ENCODE peak calls at places on chromosomes 12 and 14, in five cellular contexts. U is astrocyte of the spinal cord, Y is colonic mucosa, D is stomach, M is AG09319. W is an unnamed sample.

GRCh38 chr14:86652512-86652911 is 1122.6 kb downstream of the FLRT2 start:
- DNase-seq in U (no peak), Y (no peak), D (no peak), M (no peak), W (no peak)

GRCh38 chr12:28415755-28416154 is 225.5 kb downstream of the CCDC91 start:
- DNase-seq in U (peak; percentile 80), Y (no peak), D (no peak), M (peak; percentile 49), W (peak; percentile 74)

GRCh38 chr12:70733385-70733784 is 96.2 kb upstream of the PTPRB start:
- DNase-seq in U (peak; percentile 73), Y (peak; percentile 41), D (no peak), M (peak; percentile 35), W (peak; percentile 64)

GRCh38 chr14:53517276-53517960 is 364.3 kb upstream of the DDHD1 start:
- DNase-seq in U (peak; percentile 75), Y (no peak), D (no peak), M (no peak), W (no peak)

GRCh38 chr12:128771681-128772080 is 52.1 kb downstream of the SLC15A4 start:
- DNase-seq in U (no peak), Y (no peak), D (no peak), M (no peak), W (peak; percentile 15)

GRCh38 chr12:96015672-96016071 is 19.5 kb upstream of the HAL start:
- DNase-seq in U (peak; percentile 25), Y (peak; percentile 22), D (peak; percentile 32), M (no peak), W (peak; percentile 37)

GRCh38 chr12:71071466-71072097 is 86.2 kb downstream of the TSPAN8 start:
- DNase-seq in U (no peak), Y (no peak), D (no peak), M (no peak), W (peak; percentile 72)

GRCh38 chr12:106084048-106084671 is 54.6 kb downstream of the NUAK1 start:
- DNase-seq in U (peak; percentile 97), Y (no peak), D (no peak), M (no peak), W (peak; percentile 55)

GRCh38 chr14:33073023-33073422 is 134.3 kb downstream of the NPAS3 start:
- DNase-seq in U (no peak), Y (no peak), D (no peak), M (no peak), W (no peak)

GRCh38 chr14:64279719-64280668 is 14.2 kb downstream of the ESR2 start:
- DNase-seq in U (no peak), Y (no peak), D (peak; percentile 28), M (no peak), W (no peak)

GRCh38 chr12:88944403-88944802 is 364.1 kb upstream of the KITLG start:
- DNase-seq in U (peak; percentile 47), Y (no peak), D (no peak), M (no peak), W (peak; percentile 57)

GRCh38 chr12:17326649-17327048 is 720.7 kb upstream of the LMO3 start:
- DNase-seq in U (no peak), Y (no peak), D (no peak), M (no peak), W (no peak)

GRCh38 chr14:87108726-87109125 is 884.3 kb downstream of the GALC start:
- DNase-seq in U (peak; percentile 83), Y (no peak), D (no peak), M (peak; percentile 2), W (peak; percentile 75)

GRCh38 chr14:92531151-92531873 is 17.7 kb downstream of the RIN3 start:
- DNase-seq in U (no peak), Y (no peak), D (no peak), M (no peak), W (no peak)

GRCh38 chr12:71441836-71442566 is 2.4 kb downstream of the LGR5 start:
- DNase-seq in U (no peak), Y (no peak), D (no peak), M (no peak), W (peak; percentile 8)

GRCh38 chr14:54916061-54916460 is 13.4 kb upstream of the GCH1 start:
- DNase-seq in U (no peak), Y (no peak), D (no peak), M (no peak), W (no peak)

GRCh38 chr14:103113774-103114173 is 9.5 kb upstream of the TNFAIP2 start:
- DNase-seq in U (no peak), Y (no peak), D (no peak), M (no peak), W (no peak)

GRCh38 chr14:38143651-38144505 is 63.8 kb upstream of the SSTR1 start:
- DNase-seq in U (peak; percentile 72), Y (no peak), D (no peak), M (peak; percentile 18), W (peak; percentile 70)

GRCh38 chr14:90419200-90419599 is 22.4 kb downstream of the CALM1 start:
- DNase-seq in U (peak; percentile 95), Y (peak; percentile 54), D (peak; percentile 74), M (peak; percentile 75), W (peak; percentile 92)

GRCh38 chr12:122830517-122831214 is 4.6 kb upstream of the HIP1R start:
- DNase-seq in U (peak; percentile 64), Y (peak; percentile 56), D (no peak), M (no peak), W (peak; percentile 95)

GRCh38 chr12:24937553-24938244 is 11.2 kb downstream of the BCAT1 start:
- DNase-seq in U (peak; percentile 46), Y (no peak), D (no peak), M (no peak), W (peak; percentile 19)

GRCh38 chr12:34604227-34604626 is 581.9 kb downstream of the ALG10 start:
- DNase-seq in U (no peak), Y (no peak), D (no peak), M (no peak), W (no peak)

GRCh38 chr14:100165376-100165775 is 5.9 kb upstream of the DEGS2 start:
- DNase-seq in U (no peak), Y (no peak), D (peak; percentile 72), M (no peak), W (peak; percentile 27)

DNA sequence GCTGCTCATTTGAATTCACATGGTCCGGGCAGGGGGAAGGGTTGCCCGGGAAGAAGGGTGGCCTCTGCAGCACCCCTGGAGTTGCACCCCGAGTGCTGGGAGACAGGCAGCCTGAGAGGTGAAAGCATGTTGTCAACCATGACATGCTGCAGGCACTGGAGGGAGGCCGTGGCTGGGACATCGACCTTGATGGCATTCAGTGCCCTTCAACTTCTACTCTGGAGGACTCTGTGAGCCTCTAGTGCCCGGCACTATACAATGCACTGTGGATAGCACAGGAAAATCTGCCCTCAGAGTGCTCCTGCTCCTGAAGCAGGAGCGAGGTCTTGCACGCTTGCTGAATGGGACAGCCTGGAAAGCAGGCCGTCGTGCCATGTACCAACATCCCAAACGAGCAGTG is 359.3 kb upstream of the FKBP4 start:
- DNase-seq in U (no peak), Y (no peak), D (no peak), M (no peak), W (no peak)
- TF ChIP-seq CTCF in U (no peak), Y (no peak), D (no peak), M (no peak), W (no peak)

GRCh38 chr12:7075931-7076330 is 15.4 kb downstream of the C1S start:
- DNase-seq in U (no peak), Y (no peak), D (no peak), M (peak; percentile 86), W (peak; percentile 90)

GRCh38 chr12:7075518-7075917 is 15.0 kb downstream of the C1S start:
- DNase-seq in U (no peak), Y (no peak), D (no peak), M (no peak), W (peak; percentile 47)

GRCh38 chr12:7079826-7080125 is 12.5 kb downstream of the C1R start:
- DNase-seq in U (peak; percentile 53), Y (no peak), D (no peak), M (no peak), W (peak; percentile 45)

GRCh38 chr12:7076493-7076892 is 15.8 kb downstream of the C1R start:
- DNase-seq in U (no peak), Y (no peak), D (no peak), M (no peak), W (no peak)

GRCh38 chr12:7078163-7078562 is 14.1 kb downstream of the C1R start:
- DNase-seq in U (no peak), Y (no peak), D (no peak), M (no peak), W (no peak)
- TF ChIP-seq CTCF in U (no peak), Y (no peak), D (no peak), M (no peak), W (no peak)

GRCh38 chr12:67394600-67394999 is 125.4 kb downstream of the CAND1 start:
- DNase-seq in U (peak; percentile 83), Y (no peak), D (no peak), M (peak; percentile 8), W (peak; percentile 67)
- TF ChIP-seq CTCF in U (peak; percentile 51), Y (no peak), D (no peak), M (peak; percentile 36), W (no peak)

GRCh38 chr14:20327005-20327869 is 5.8 kb downstream of the CCNB1IP1 start:
- DNase-seq in U (peak; percentile 74), Y (peak; percentile 33), D (no peak), M (peak; percentile 50), W (peak; percentile 43)
- TF ChIP-seq CTCF in U (peak; percentile 64), Y (peak; percentile 72), D (peak; percentile 45), M (peak; percentile 65), W (peak; percentile 50)

DNA sequence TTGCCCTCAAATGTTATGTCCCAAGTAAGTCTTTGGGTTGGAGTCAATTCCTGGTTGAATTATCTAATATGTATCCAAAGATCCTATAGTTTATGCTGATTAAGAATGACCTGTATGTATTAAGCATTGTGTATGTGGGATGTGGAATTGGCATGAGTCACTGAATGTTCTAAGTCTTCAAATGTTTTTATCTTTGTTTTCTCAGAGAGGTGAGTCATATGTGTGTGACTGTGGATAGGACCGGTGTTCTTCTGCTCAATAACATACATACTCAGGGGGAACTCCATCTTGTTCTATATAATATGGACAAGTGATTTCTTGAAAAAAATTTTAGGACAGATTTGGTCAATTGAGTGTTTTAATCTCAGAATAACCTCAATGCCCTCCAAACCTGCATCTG is 57.9 kb downstream of the NAV3 start:
- DNase-seq in U (peak; percentile 87), Y (no peak), D (no peak), M (no peak), W (peak; percentile 87)
- TF ChIP-seq CTCF in U (no peak), Y (no peak), D (no peak), M (no peak), W (no peak)

DNA sequence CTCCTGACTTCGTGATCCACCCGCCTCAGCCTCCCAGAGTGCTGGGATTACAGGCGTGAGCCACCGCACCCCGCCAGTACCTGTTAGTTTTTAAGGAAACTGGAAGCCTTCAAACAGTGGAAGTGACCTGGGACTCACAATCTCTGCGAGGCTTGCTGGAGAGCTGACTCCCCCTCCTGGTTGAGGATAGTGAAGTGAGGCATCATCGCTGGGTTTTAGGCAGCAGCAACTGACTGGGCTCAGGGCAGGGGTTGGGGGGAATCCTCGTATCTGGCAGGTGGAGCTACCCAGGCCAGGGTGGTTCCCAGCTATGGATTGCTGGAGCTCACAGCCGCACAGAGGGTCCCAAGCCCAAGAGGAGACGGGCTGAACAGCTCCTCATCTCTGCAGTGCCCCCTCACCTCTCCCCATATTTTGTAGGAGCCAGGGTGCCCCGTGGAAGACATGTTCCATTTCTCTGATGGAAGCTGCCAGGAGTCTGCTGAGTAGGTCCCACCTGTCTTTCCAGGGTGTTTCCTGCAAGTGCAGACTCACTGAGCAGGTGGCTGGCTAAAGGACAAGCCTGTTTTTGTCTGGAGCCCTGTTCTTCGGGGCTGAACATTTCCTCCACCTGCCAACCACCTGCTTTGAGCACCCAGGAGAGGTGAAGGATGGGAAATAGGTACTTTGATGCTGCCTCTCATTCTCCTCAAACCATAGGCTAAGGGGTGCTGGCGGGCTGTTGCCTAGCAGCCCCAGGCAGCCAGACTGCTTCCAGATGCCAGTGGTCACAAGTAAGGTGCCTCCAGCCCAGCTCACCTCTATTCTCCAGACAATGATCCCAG is 3.1 kb downstream of the AVIL start:
- DNase-seq in U (no peak), Y (no peak), D (no peak), M (no peak), W (no peak)
- TF ChIP-seq CTCF in U (peak; percentile 26), Y (no peak), D (no peak), M (no peak), W (no peak)

W was measured in foreskin fibroblast.